ENCODE peak calls at places on chromosomes 11 and 22, in four cellular contexts. O is sigmoid colon; S is IMR-90; U is effector memory CD4-positive, alpha-beta T cell. Z is an unnamed sample. For H3K4me1, the result is how much of the 10 kb centered on the place peaks cover.

GRCh38 chr22:38205261-38206128 is 3.7 kb downstream of the MAFF start:
- DNase-seq in S (peak), O (peak), U (no peak), Z (peak)

GRCh38 chr22:17347724-17348123 is 21.5 kb upstream of the CECR2 start:
- DNase-seq in U (no peak), S (no peak), O (no peak), Z (no peak)

GRCh38 chr11:109960831-109961230 is 132.4 kb upstream of the ZC3H12C start:
- DNase-seq in O (no peak), U (no peak), S (peak), Z (peak)

GRCh38 chr22:46610345-46610744 is 9.8 kb upstream of the GRAMD4 start:
- DNase-seq in O (no peak), U (no peak), S (no peak), Z (no peak)

GRCh38 chr11:9231848-9232177 is 33.3 kb downstream of the DENND5A start:
- DNase-seq in U (no peak), O (no peak), S (peak), Z (no peak)

GRCh38 chr11:126307706-126308105 is 3.8 kb downstream of the DCPS start:
- DNase-seq in O (no peak), U (no peak), S (peak), Z (no peak)

GRCh38 chr11:57658023-57658361 is 430 bp downstream of the CLP1 start:
- DNase-seq in S (no peak), U (no peak), O (no peak), Z (no peak)

GRCh38 chr11:27807594-27807993 is 107.3 kb upstream of the BDNF start:
- DNase-seq in S (peak), U (no peak), O (no peak), Z (no peak)

GRCh38 chr11:95175969-95176368 is 55.0 kb downstream of the SESN3 start:
- DNase-seq in S (no peak), O (no peak), U (no peak), Z (no peak)

GRCh38 chr11:113286001-113286400 is 28.4 kb upstream of the TTC12 start:
- DNase-seq in S (no peak), O (no peak), U (no peak), Z (no peak)
- H3K27ac ChIP-seq in S (no peak), O (no peak), U (no peak), Z (no peak)

GRCh38 chr11:92753161-92753560 is 216.3 kb upstream of the MTNR1B start:
- DNase-seq in S (no peak), U (no peak), O (no peak), Z (no peak)

GRCh38 chr11:92751594-92751993 is 217.9 kb upstream of the MTNR1B start:
- DNase-seq in U (no peak), O (no peak), S (no peak), Z (no peak)

GRCh38 chr11:92750794-92751193 is 218.7 kb upstream of the MTNR1B start:
- DNase-seq in O (no peak), S (no peak), U (no peak), Z (no peak)

GRCh38 chr11:92752122-92752521 is 217.3 kb upstream of the MTNR1B start:
- DNase-seq in S (no peak), O (no peak), U (no peak), Z (no peak)
- H3K4me1 ChIP-seq in S (under half), O (under half), U (under half), Z (under half)

DNA sequence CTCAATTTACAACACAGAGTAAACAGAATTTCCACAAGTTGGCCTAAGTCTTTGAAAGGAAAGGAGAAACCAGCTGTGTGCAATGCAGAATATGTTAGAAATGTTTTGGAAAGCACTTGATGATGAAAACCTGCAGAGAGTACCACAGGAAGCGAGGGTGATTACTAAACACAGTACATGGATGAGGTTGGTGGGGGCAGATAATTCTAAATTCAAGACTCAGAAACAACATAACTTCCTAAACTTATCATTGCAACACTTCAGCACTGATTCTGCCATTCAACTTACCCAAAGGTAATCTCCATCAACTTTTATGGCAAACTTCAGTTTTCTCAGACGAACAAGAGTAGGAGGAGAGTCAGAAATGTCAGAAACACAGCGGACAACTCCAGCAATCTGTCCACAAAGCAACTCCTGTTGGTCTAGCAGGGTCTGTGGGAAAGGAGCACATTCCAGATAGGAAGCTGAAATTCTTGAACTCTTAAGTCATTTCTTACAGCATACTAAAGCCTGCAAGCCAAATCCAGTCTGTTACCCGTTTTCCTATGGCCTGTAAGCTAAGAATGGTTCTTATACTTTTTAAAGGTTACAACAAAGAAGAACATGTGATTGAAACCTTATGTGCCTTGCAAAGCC is 6.8 kb downstream of the HPS4 start:
- DNase-seq in U (no peak), O (no peak), S (peak), Z (no peak)
- H3K27ac ChIP-seq in U (no peak), O (no peak), S (no peak), Z (no peak)

GRCh38 chr11:66880484-66881211 is 23.8 kb downstream of the LRFN4 start:
- DNase-seq in U (no peak), O (no peak), S (peak), Z (no peak)
- H3K4me1 ChIP-seq in U (under half), O (under half), S (under half), Z (half or more)

GRCh38 chr11:71171576-71171975 is 80.8 kb downstream of the SHANK2 start:
- DNase-seq in O (peak), U (no peak), S (no peak), Z (no peak)

GRCh38 chr11:71169328-71169727 is 83.0 kb downstream of the SHANK2 start:
- DNase-seq in S (no peak), O (peak), U (no peak), Z (no peak)

GRCh38 chr11:71171024-71171423 is 81.4 kb downstream of the SHANK2 start:
- DNase-seq in U (no peak), O (peak), S (no peak), Z (no peak)

GRCh38 chr11:71172680-71173079 is 79.7 kb downstream of the SHANK2 start:
- DNase-seq in O (peak), S (no peak), U (no peak), Z (no peak)

GRCh38 chr11:71170619-71171018 is 81.8 kb downstream of the SHANK2 start:
- DNase-seq in S (no peak), O (peak), U (no peak), Z (no peak)
- H3K27ac ChIP-seq in S (no peak), O (no peak), U (no peak), Z (no peak)

GRCh38 chr11:133500435-133500834 is 31.9 kb downstream of the OPCML start:
- DNase-seq in O (no peak), S (no peak), U (no peak), Z (no peak)
- H3K4me1 ChIP-seq in O (under half), S (under half), U (under half), Z (under half)

DNA sequence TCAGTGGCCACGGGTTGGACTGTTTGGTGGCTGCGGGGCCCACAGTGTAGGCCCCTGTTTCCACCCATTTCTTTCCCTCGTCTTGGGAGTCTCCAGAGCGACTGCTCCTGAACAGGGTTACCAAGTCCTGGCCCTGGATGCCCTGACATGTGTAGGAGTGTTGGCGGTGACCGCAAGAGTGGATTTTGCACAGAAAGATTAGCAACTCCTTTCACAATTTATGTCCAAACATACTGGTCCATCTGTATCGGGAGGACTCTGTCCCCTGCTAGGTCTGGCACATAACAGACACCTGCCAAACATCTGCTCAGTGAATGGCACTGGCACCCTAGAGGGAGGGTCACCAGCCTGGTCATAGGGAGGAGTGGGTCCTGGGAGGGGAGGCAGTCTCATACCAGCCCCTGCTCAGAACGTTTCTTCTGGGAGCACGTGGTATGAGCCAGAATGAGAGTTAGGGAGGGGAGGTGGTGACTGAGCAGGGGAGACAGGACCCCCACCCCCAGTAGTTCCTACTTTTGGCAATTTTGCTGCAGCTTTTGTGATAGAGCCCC is 3.4 kb upstream of the APOA1 start:
- DNase-seq in O (peak), S (no peak), U (no peak), Z (peak)
- H3K27ac ChIP-seq in O (no peak), S (no peak), U (no peak), Z (no peak)

GRCh38 chr11:45159781-45160365 is 13.4 kb downstream of the PRDM11 start:
- DNase-seq in O (peak), U (no peak), S (no peak), Z (no peak)
- H3K4me1 ChIP-seq in O (half or more), U (under half), S (under half), Z (half or more)

DNA sequence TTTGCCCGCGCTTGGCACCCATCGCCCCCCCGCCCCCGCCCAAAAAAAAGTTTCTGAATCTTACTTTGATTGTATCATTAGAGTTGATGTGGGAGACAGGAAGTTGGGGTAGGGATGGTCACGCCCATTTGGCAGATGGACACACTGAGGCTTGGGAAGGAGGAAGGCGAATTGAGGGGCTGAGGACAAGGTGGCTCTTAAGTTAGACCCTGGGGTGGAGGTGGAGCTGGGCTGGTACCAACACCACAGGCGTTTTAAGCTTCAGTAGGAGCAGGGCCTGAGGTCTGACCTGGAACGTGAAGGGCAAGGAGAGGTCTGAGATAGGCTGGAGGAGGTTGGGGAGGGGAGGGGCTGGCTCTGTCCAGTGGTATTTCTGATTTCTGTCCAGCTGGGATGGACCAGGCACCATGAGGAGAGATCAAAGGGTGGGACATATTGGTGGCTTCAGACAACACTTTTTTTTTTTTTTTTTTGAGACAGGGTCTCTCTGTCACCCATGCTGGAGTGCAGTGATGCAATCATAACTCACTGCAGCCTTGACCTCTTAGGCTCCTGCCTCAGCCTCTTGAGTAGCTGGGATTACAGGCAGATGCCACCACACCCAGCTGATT is 777 bp upstream of the CDC42BPG start:
- DNase-seq in S (no peak), O (no peak), U (no peak), Z (no peak)
- H3K27ac ChIP-seq in S (no peak), O (no peak), U (peak), Z (no peak)

GRCh38 chr11:108751444-108751843 is 86.6 kb downstream of the DDX10 start:
- DNase-seq in U (no peak), O (no peak), S (no peak), Z (no peak)

GRCh38 chr11:108754901-108755625 is 90.2 kb downstream of the DDX10 start:
- DNase-seq in U (no peak), S (no peak), O (peak), Z (no peak)

GRCh38 chr11:108748971-108749370 is 84.1 kb downstream of the DDX10 start:
- DNase-seq in U (no peak), S (no peak), O (no peak), Z (no peak)

GRCh38 chr11:108757630-108758029 is 92.8 kb downstream of the DDX10 start:
- DNase-seq in S (no peak), U (no peak), O (no peak), Z (no peak)

GRCh38 chr11:108752297-108752751 is 87.5 kb downstream of the DDX10 start:
- DNase-seq in U (no peak), O (no peak), S (no peak), Z (no peak)
- H3K4me1 ChIP-seq in U (under half), O (under half), S (under half), Z (under half)

Z was measured in psoas muscle.